ENCODE peak calls at places on chromosomes 6 and 20, in four cellular contexts. A is upper lobe of left lung, E is IMR-90, L is ovary. X is an unnamed sample.

GRCh38 chr6:124466949-124467348 is 495.3 kb upstream of the RNF217 start:
- DNase-seq in L (no peak), A (no peak), E (no peak), X (no peak)

GRCh38 chr6:111361648-111362047 is 121.4 kb downstream of the REV3L start:
- DNase-seq in A (no peak), L (peak), E (peak), X (no peak)

GRCh38 chr6:109449789-109450673 is 5.5 kb downstream of the MICAL1 start:
- DNase-seq in E (no peak), A (no peak), L (no peak), X (no peak)

GRCh38 chr6:158017621-158018369 is 36.1 kb downstream of the SYNJ2 start:
- DNase-seq in E (no peak), L (no peak), A (no peak), X (peak)

GRCh38 chr6:36917541-36918193 is 31.9 kb downstream of the C6orf89 start:
- DNase-seq in A (peak), E (peak), L (no peak), X (peak)

GRCh38 chr20:43910564-43910963 is 4.1 kb upstream of the TOX2 start:
- DNase-seq in E (no peak), A (no peak), L (no peak), X (no peak)

GRCh38 chr20:17511401-17511800 is 19.8 kb downstream of the BFSP1 start:
- DNase-seq in L (no peak), E (no peak), A (no peak), X (peak)

GRCh38 chr6:64012351-64013060 is 376.9 kb downstream of the PHF3 start:
- DNase-seq in E (peak), A (no peak), L (no peak), X (no peak)

GRCh38 chr6:80537321-80537972 is 431.0 kb downstream of the BCKDHB start:
- DNase-seq in A (no peak), L (no peak), E (peak), X (no peak)

GRCh38 chr6:33167374-33168148 is 24.7 kb downstream of the COL11A2 start:
- DNase-seq in L (no peak), A (no peak), E (no peak), X (no peak)

GRCh38 chr6:160138839-160139419 is 17.3 kb downstream of the SLC22A1 start:
- DNase-seq in A (no peak), E (no peak), L (no peak), X (no peak)

GRCh38 chr20:48015136-48015925 is 230.1 kb upstream of the SULF2 start:
- DNase-seq in L (no peak), E (peak), A (no peak), X (no peak)

GRCh38 chr6:53349209-53349693 is 501 bp upstream of the ELOVL5 start:
- DNase-seq in L (no peak), E (no peak), A (no peak), X (no peak)

GRCh38 chr6:70551566-70551965 is 15.2 kb upstream of the SDHAF4 start:
- DNase-seq in L (no peak), A (no peak), E (no peak), X (no peak)
- TF ChIP-seq CTCF in L (no peak), A (no peak), E (no peak), X (no peak)

DNA sequence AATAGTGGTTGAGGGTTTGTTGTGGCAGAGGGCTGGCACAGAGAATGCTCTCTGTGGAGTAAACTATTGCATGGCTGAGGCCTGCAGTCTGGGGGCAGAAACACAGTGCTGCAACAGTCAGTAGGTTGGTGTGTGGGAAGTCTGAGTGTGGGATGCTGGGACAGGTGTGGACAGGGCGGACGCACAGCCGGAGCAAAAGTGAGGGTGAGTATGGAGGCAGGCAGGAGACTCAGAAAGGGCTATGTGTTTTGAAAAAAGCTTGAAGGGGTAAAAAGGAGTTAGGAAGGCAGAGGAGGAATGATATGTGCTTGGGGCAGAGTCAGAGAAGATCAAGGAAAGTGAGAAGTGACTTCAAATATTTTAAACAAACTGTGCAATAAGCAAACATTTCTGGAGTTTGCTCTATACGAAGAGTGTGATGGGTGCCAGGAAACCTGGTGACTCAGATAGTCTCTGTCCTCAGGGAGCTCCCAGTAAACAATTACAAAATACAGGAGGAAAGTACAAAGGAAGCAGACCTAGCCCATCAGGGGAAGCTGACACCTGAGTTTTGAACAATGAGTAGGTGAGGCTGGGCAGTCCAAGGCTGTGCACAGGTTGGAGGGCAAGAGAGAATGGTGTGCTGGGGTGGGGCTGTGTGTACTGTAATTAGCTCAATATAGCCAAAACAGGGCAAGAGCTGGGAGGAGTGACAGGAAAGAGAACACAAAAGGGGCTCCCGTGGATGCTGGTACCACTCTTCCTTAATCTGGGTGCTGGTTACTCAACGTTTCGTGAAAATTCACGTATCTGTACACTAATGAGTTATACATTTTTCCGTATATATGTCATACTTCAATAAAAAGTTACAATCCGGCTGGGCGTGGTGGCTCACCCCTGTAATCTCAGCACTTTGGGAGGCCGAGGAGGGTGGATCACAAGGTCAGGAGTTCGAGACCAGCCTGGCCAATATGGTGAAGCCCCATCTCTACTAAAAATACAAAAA is 55.2 kb downstream of the PIGU start:
- DNase-seq in L (no peak), A (no peak), E (peak), X (no peak)
- TF ChIP-seq POLR2A in L (no peak), A (no peak), E (no peak), X (no peak)

DNA sequence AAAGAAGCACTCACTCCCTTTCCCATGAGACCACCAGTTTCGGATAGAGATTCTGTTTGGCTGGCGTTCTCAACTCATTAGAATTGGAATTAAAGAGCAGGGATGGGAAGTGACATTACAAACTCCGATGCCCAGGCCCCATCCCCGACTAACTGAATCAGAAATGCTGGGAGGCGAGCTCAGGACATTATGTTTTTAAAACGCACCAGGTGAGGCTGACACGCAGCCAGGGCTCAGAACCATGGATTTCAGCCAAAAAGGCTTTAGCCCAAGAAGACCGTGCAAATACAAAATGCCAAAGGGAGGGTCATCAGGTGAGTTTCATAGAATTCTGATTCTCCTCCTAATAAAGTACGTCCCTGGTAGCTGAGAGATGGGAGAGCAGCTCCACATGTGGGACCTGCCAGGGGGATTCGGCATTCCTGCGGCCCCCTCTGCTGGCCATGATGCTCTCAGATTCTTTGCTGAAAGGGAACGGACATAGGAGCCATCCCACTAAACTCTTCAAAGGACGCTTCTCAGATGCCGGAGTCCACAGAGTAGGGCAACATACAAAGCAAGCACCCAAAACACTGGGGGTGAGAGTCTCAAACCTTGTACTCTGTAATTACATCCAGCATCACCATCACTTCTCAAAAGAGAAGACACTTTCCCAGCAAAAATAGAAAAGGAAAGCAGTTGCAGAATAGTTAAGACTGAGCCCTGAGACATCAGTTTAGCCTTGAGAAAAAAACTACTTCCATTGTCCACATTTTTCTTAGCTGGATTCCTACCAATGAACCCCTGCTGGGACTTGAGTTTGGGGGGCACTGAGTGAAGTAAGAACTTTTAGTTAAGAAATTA is 205.2 kb downstream of the BMP7 start:
- DNase-seq in A (peak), L (no peak), E (no peak), X (no peak)
- TF ChIP-seq CTCF in A (no peak), L (no peak), E (peak), X (no peak)

DNA sequence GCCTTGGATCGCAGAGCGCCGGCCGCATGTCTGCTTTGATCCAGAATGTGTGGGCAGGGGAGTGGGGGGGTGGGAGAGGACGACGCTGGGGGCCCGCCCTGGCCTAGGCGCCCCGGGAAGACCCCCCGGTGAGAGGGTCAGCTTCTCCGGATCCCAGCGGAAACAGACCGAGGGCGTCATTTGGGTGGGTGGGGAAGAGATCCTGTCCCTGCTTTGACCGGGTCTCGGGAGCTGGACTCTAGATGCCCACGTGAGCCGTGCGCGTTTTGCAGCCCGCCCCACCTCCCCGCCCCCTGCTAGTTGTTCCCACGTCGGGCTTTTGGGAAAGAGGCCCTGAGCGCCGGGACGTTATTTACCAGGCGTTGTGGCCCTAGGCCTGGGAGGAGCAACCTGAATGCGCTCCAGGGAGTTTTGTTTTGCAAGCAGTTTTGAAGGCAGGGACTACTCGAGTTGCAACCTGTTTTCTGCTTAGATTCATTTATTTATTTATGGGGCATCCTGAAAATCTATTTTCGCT is 1.5 kb downstream of the DSP start:
- DNase-seq in E (peak), L (peak), A (peak), X (peak)
- TF ChIP-seq POLR2A in E (no peak), L (no peak), A (no peak), X (no peak)

DNA sequence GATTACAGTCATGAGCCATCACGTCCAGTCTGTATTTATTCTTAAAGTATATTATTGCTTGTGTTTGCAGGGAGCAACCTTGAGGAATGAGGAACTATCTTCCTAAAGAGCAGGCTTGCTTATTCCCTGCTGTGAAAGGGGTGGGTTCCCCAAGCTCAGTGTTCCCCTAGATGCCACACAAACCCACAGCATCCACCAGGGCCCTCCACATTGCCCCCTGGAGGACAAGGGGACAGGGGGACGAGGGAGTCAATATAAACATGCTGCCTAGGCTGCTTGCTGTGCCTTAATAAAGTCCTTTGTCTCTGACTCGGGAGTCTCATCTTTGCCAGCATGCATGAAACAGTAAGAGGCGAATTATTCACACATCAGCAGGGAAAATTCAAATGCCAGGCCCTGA is 8.0 kb upstream of the IDH3B start:
- DNase-seq in L (no peak), A (no peak), E (no peak), X (no peak)
- TF ChIP-seq CTCF in L (no peak), A (no peak), E (peak), X (no peak)

DNA sequence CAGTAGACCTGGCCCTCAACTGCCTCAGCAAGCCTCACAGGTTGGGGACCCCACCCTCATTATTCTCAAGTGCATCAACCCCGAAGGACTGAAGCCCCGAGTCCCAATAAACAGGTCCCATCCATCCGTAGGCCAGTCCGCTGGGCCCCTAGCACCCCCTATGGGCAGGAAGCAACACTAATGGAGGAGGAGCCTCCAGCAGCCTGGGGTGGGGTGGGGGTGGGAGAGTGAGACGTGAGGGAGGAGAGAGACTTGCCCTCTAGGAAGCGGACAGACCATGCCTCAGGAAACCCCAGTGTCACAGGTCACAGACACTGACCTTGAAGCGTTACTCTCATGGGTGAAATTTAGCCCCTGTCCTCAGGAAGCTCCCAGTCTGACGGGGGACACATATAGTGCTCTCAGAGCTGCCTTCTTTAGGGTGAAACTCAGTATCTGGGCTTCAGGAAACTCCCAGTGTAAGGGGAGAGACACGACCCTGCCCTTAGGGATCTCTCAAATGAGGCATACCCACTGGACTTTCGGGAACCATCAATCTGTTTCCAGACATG is 125.9 kb downstream of the MRPL14 start:
- DNase-seq in E (no peak), A (peak), L (no peak), X (peak)
- TF ChIP-seq POLR2A in E (no peak), A (no peak), L (no peak), X (no peak)